ENCODE peak calls at places on chromosomes 16 and 17, in six cellular contexts. F, X, D, L, M and Z are unnamed samples.

GRCh38 chr17:75059369-75060345 is 12.6 kb downstream of the KCTD2 start:
- DNase-seq in F (no peak), X (no peak), D (peak), L (peak), M (no peak), Z (no peak)

GRCh38 chr17:77424585-77425344 is 284.0 kb downstream of the SEC14L1 start:
- DNase-seq in F (peak), X (no peak), D (peak), L (peak), M (no peak), Z (no peak)

GRCh38 chr17:61352771-61353170 is 46.9 kb upstream of the TBX2 start:
- DNase-seq in F (no peak), X (no peak), D (no peak), L (no peak), M (no peak), Z (no peak)

GRCh38 chr17:28306954-28307401 is 12.0 kb upstream of the TMEM97 start:
- DNase-seq in F (no peak), X (no peak), D (no peak), L (no peak), M (no peak), Z (no peak)

GRCh38 chr17:4082136-4082924 is 60.5 kb downstream of the ZZEF1 start:
- DNase-seq in F (no peak), X (no peak), D (no peak), L (no peak), M (no peak), Z (no peak)

GRCh38 chr17:29613371-29613837 is 9.3 kb downstream of the CORO6 start:
- DNase-seq in F (peak), X (no peak), D (peak), L (no peak), M (no peak), Z (no peak)

GRCh38 chr16:59296002-59296401 is 561.9 kb upstream of the GOT2 start:
- DNase-seq in F (no peak), X (no peak), D (no peak), L (no peak), M (no peak), Z (no peak)

GRCh38 chr17:6066183-6066948 is 3.8 kb upstream of the WSCD1 start:
- DNase-seq in F (no peak), X (no peak), D (peak), L (peak), M (no peak), Z (no peak)

GRCh38 chr17:50630524-50631194 is 4.0 kb upstream of the ABCC3 start:
- DNase-seq in F (no peak), X (peak), D (peak), L (no peak), M (peak), Z (no peak)

GRCh38 chr17:4739122-4740024 is at the start of the genes CXCL16 and ZMYND15:
- DNase-seq in F (no peak), X (peak), D (peak), L (peak), M (peak), Z (no peak)

GRCh38 chr16:88533381-88533831 is 36.8 kb upstream of the ZC3H18 start:
- DNase-seq in F (peak), X (no peak), D (no peak), L (no peak), M (no peak), Z (no peak)

GRCh38 chr16:55015181-55015913 is 84.7 kb downstream of the IRX5 start:
- DNase-seq in F (no peak), X (no peak), D (no peak), L (no peak), M (no peak), Z (no peak)

GRCh38 chr16:82735176-82735575 is 108.4 kb downstream of the CDH13 start:
- DNase-seq in F (no peak), X (no peak), D (no peak), L (no peak), M (no peak), Z (no peak)

GRCh38 chr16:82736161-82736697 is 109.5 kb downstream of the CDH13 start:
- DNase-seq in F (no peak), X (no peak), D (no peak), L (no peak), M (no peak), Z (no peak)

GRCh38 chr16:82738699-82739098 is 111.9 kb downstream of the CDH13 start:
- DNase-seq in F (no peak), X (no peak), D (no peak), L (no peak), M (no peak), Z (no peak)

GRCh38 chr16:82732461-82732860 is 105.7 kb downstream of the CDH13 start:
- DNase-seq in F (no peak), X (no peak), D (no peak), L (no peak), M (no peak), Z (no peak)

DNA sequence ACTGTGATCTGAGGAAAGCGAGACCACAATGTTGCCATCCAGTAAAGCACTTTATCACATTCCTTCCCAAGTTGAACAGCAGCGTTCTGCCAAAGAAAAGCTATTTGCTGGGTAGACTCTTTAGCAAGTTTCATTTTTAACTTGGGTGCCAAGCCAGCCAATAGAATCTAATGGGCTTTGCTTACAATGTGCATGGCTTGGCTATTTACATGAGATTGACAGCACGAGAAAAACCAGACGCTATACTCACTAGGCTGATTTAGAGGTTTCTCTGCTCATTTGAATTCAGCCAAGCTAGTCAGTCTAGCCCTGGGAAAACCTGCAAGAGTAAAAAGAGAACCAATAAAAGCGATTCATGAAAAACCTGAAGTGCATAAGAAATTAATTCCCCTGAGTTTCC is 108.9 kb downstream of the CDH13 start:
- DNase-seq in F (no peak), X (no peak), D (no peak), L (no peak), M (no peak), Z (no peak)
- H3K27ac ChIP-seq in F (no peak), X (no peak), D (no peak), L (no peak), M (no peak), Z (no peak)

GRCh38 chr17:351875-352420 is 659 bp downstream of the RPH3AL start:
- DNase-seq in F (no peak), X (no peak), D (peak), L (no peak), M (no peak), Z (no peak)

GRCh38 chr17:353838-354234 is 1.2 kb upstream of the RPH3AL start:
- DNase-seq in F (no peak), X (no peak), D (no peak), L (no peak), M (no peak), Z (no peak)

GRCh38 chr17:354651-355556 is 2.3 kb upstream of the RPH3AL start:
- DNase-seq in F (no peak), X (no peak), D (peak), L (no peak), M (no peak), Z (no peak)

GRCh38 chr17:352421-353212 is at the start of gene RPH3AL:
- DNase-seq in F (no peak), X (no peak), D (peak), L (no peak), M (peak), Z (no peak)

GRCh38 chr17:353213-353837 is 718 bp upstream of the RPH3AL start:
- DNase-seq in F (no peak), X (no peak), D (peak), L (no peak), M (no peak), Z (no peak)
- H3K27ac ChIP-seq in F (no peak), X (no peak), D (peak), L (no peak), M (no peak), Z (peak)

GRCh38 chr17:632551-632950 is 82.1 kb downstream of the VPS53 start:
- DNase-seq in F (no peak), X (no peak), D (no peak), L (no peak), M (no peak), Z (no peak)

GRCh38 chr17:633133-633532 is 81.5 kb downstream of the VPS53 start:
- DNase-seq in F (no peak), X (no peak), D (no peak), L (no peak), M (no peak), Z (no peak)

GRCh38 chr17:628089-628488 is 86.5 kb downstream of the VPS53 start:
- DNase-seq in F (no peak), X (no peak), D (no peak), L (no peak), M (no peak), Z (no peak)

GRCh38 chr17:628507-628941 is 86.1 kb downstream of the VPS53 start:
- DNase-seq in F (no peak), X (no peak), D (no peak), L (no peak), M (no peak), Z (no peak)

DNA sequence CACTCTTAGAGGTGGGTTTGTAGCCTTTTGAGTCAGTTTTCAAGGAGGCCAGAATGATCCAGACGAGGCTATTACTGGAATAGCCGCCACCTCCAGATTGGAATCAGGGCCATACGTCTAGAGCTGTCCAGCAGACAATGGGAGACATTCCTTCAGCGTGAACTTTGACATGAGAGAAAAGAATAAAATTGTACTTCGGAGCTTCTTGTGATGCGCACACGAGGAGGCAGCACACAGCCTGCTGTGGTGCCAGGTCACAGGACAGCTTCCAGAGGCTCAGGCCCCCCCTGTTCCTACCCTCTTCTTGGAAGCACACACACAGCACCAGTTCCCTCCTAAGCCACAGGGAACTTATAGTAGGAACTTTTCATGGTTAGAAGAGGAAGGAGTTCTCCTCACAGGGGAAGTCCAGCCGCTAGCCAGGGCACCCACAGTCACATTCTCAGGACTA is 81.0 kb downstream of the VPS53 start:
- DNase-seq in F (no peak), X (no peak), D (no peak), L (no peak), M (no peak), Z (no peak)
- H3K27ac ChIP-seq in F (no peak), X (no peak), D (no peak), L (no peak), M (no peak), Z (no peak)

GRCh38 chr16:80875616-80876015 is 71.2 kb upstream of the CDYL2 start:
- DNase-seq in F (no peak), X (no peak), D (no peak), L (no peak), M (no peak), Z (no peak)
- H3K27ac ChIP-seq in F (no peak), X (no peak), D (no peak), L (no peak), M (no peak), Z (no peak)

GRCh38 chr17:73613271-73613941 is 30.8 kb downstream of the SDK2 start:
- DNase-seq in F (no peak), X (no peak), D (no peak), L (no peak), M (no peak), Z (no peak)
- H3K27ac ChIP-seq in F (no peak), X (peak), D (no peak), L (no peak), M (no peak), Z (peak)